ENCODE peak calls at places on chromosomes 13 and 19, in four cellular contexts. One of them, this sample, is unnamed.

GRCh38 chr19:4690362-4690761 is 20.2 kb upstream of the MYDGF start:
- DNase-seq in progenitor cell of endocrine pancreas: no peak
- DNase-seq in cardiac fibroblast: no peak
- DNase-seq in activated CD8-positive, alpha-beta T cell treated with anti-CD3 and anti-CD28 coated beads for 36 hours: no peak
- DNase-seq in this sample: no peak

GRCh38 chr19:29329460-29330134 is 116.6 kb upstream of the UQCRFS1 start:
- DNase-seq in progenitor cell of endocrine pancreas: peak; percentile 62
- DNase-seq in cardiac fibroblast: no peak
- DNase-seq in activated CD8-positive, alpha-beta T cell treated with anti-CD3 and anti-CD28 coated beads for 36 hours: peak; percentile 15
- DNase-seq in this sample: peak; percentile 38

GRCh38 chr13:59425211-59425721 is 738.5 kb downstream of the DIAPH3 start:
- DNase-seq in progenitor cell of endocrine pancreas: no peak
- DNase-seq in cardiac fibroblast: peak; percentile 25
- DNase-seq in activated CD8-positive, alpha-beta T cell treated with anti-CD3 and anti-CD28 coated beads for 36 hours: no peak
- DNase-seq in this sample: no peak

GRCh38 chr19:31294189-31294588 is 55.0 kb downstream of the TSHZ3 start:
- DNase-seq in progenitor cell of endocrine pancreas: no peak
- DNase-seq in cardiac fibroblast: no peak
- DNase-seq in activated CD8-positive, alpha-beta T cell treated with anti-CD3 and anti-CD28 coated beads for 36 hours: no peak
- DNase-seq in this sample: no peak

GRCh38 chr13:108268713-108269112 is 805 bp upstream of the TNFSF13B start:
- DNase-seq in progenitor cell of endocrine pancreas: no peak
- DNase-seq in cardiac fibroblast: no peak
- DNase-seq in activated CD8-positive, alpha-beta T cell treated with anti-CD3 and anti-CD28 coated beads for 36 hours: no peak
- DNase-seq in this sample: no peak

GRCh38 chr13:99380921-99381645 is 73.9 kb upstream of the GPR183 start:
- DNase-seq in progenitor cell of endocrine pancreas: no peak
- DNase-seq in cardiac fibroblast: no peak
- DNase-seq in activated CD8-positive, alpha-beta T cell treated with anti-CD3 and anti-CD28 coated beads for 36 hours: peak; percentile 90
- DNase-seq in this sample: no peak

GRCh38 chr13:110304256-110304655 is 2.7 kb downstream of the COL4A1 start:
- DNase-seq in progenitor cell of endocrine pancreas: no peak
- DNase-seq in cardiac fibroblast: peak; percentile 78
- DNase-seq in activated CD8-positive, alpha-beta T cell treated with anti-CD3 and anti-CD28 coated beads for 36 hours: no peak
- DNase-seq in this sample: no peak

GRCh38 chr13:24225062-24225461 is 64.5 kb downstream of the SPATA13 start:
- DNase-seq in progenitor cell of endocrine pancreas: no peak
- DNase-seq in cardiac fibroblast: no peak
- DNase-seq in activated CD8-positive, alpha-beta T cell treated with anti-CD3 and anti-CD28 coated beads for 36 hours: no peak
- DNase-seq in this sample: no peak

GRCh38 chr13:40874138-40874776 is 84.8 kb downstream of the SLC25A15 start:
- DNase-seq in progenitor cell of endocrine pancreas: no peak
- DNase-seq in cardiac fibroblast: peak; percentile 5
- DNase-seq in activated CD8-positive, alpha-beta T cell treated with anti-CD3 and anti-CD28 coated beads for 36 hours: no peak
- DNase-seq in this sample: no peak

GRCh38 chr13:70729369-70729768 is 621.1 kb upstream of the KLHL1 start:
- DNase-seq in progenitor cell of endocrine pancreas: no peak
- DNase-seq in cardiac fibroblast: no peak
- DNase-seq in activated CD8-positive, alpha-beta T cell treated with anti-CD3 and anti-CD28 coated beads for 36 hours: no peak
- DNase-seq in this sample: no peak

GRCh38 chr13:40352385-40352778 is 314.1 kb downstream of the FOXO1 start:
- DNase-seq in progenitor cell of endocrine pancreas: no peak
- DNase-seq in cardiac fibroblast: peak; percentile 50
- DNase-seq in activated CD8-positive, alpha-beta T cell treated with anti-CD3 and anti-CD28 coated beads for 36 hours: no peak
- DNase-seq in this sample: no peak

GRCh38 chr19:8451885-8452284 is 7.1 kb downstream of the HNRNPM start:
- DNase-seq in progenitor cell of endocrine pancreas: no peak
- DNase-seq in cardiac fibroblast: no peak
- DNase-seq in activated CD8-positive, alpha-beta T cell treated with anti-CD3 and anti-CD28 coated beads for 36 hours: no peak
- DNase-seq in this sample: no peak

GRCh38 chr19:10501971-10502523 is 1.1 kb downstream of the KEAP1 start:
- DNase-seq in progenitor cell of endocrine pancreas: peak; percentile 17
- DNase-seq in cardiac fibroblast: peak; percentile 59
- DNase-seq in activated CD8-positive, alpha-beta T cell treated with anti-CD3 and anti-CD28 coated beads for 36 hours: peak; percentile 60
- DNase-seq in this sample: peak; percentile 23

GRCh38 chr19:55702131-55702627 is 27.2 kb downstream of the EPN1 start:
- DNase-seq in progenitor cell of endocrine pancreas: no peak
- DNase-seq in cardiac fibroblast: peak; percentile 34
- DNase-seq in activated CD8-positive, alpha-beta T cell treated with anti-CD3 and anti-CD28 coated beads for 36 hours: no peak
- DNase-seq in this sample: no peak

GRCh38 chr13:29749401-29750177 is 100.8 kb downstream of the UBL3 start:
- DNase-seq in progenitor cell of endocrine pancreas: no peak
- DNase-seq in cardiac fibroblast: no peak
- DNase-seq in activated CD8-positive, alpha-beta T cell treated with anti-CD3 and anti-CD28 coated beads for 36 hours: no peak
- DNase-seq in this sample: no peak

GRCh38 chr13:50230365-50230978 is 215.2 kb downstream of the KCNRG start:
- DNase-seq in progenitor cell of endocrine pancreas: no peak
- DNase-seq in cardiac fibroblast: peak; percentile 84
- DNase-seq in activated CD8-positive, alpha-beta T cell treated with anti-CD3 and anti-CD28 coated beads for 36 hours: no peak
- DNase-seq in this sample: no peak

GRCh38 chr19:6271721-6272410 is 7.9 kb downstream of the MLLT1 start:
- DNase-seq in progenitor cell of endocrine pancreas: no peak
- DNase-seq in cardiac fibroblast: peak; percentile 92
- DNase-seq in activated CD8-positive, alpha-beta T cell treated with anti-CD3 and anti-CD28 coated beads for 36 hours: no peak
- DNase-seq in this sample: no peak

GRCh38 chr13:41241626-41242025 is 21.8 kb downstream of the MTRF1 start:
- DNase-seq in progenitor cell of endocrine pancreas: no peak
- DNase-seq in cardiac fibroblast: no peak
- DNase-seq in activated CD8-positive, alpha-beta T cell treated with anti-CD3 and anti-CD28 coated beads for 36 hours: no peak
- DNase-seq in this sample: no peak

GRCh38 chr13:75544681-75545333 is 4.8 kb upstream of the UCHL3 start:
- DNase-seq in progenitor cell of endocrine pancreas: no peak
- DNase-seq in cardiac fibroblast: peak; percentile 90
- DNase-seq in activated CD8-positive, alpha-beta T cell treated with anti-CD3 and anti-CD28 coated beads for 36 hours: no peak
- DNase-seq in this sample: no peak

GRCh38 chr19:45103200-45103624 is 10.2 kb downstream of the PPP1R37 start:
- DNase-seq in progenitor cell of endocrine pancreas: no peak
- DNase-seq in cardiac fibroblast: peak; percentile 43
- DNase-seq in activated CD8-positive, alpha-beta T cell treated with anti-CD3 and anti-CD28 coated beads for 36 hours: peak; percentile 68
- DNase-seq in this sample: no peak

GRCh38 chr13:46296920-46297319 is 85.2 kb downstream of the LRRC63 start:
- DNase-seq in progenitor cell of endocrine pancreas: no peak
- DNase-seq in cardiac fibroblast: peak; percentile 92
- DNase-seq in activated CD8-positive, alpha-beta T cell treated with anti-CD3 and anti-CD28 coated beads for 36 hours: no peak
- DNase-seq in this sample: no peak

GRCh38 chr13:42375663-42376062 is 103.7 kb downstream of the AKAP11 start:
- DNase-seq in progenitor cell of endocrine pancreas: no peak
- DNase-seq in cardiac fibroblast: no peak
- DNase-seq in activated CD8-positive, alpha-beta T cell treated with anti-CD3 and anti-CD28 coated beads for 36 hours: no peak
- DNase-seq in this sample: no peak
- TF ChIP-seq CTCF in progenitor cell of endocrine pancreas: no peak
- TF ChIP-seq CTCF in cardiac fibroblast: no peak
- TF ChIP-seq CTCF in activated CD8-positive, alpha-beta T cell treated with anti-CD3 and anti-CD28 coated beads for 36 hours: no peak
- TF ChIP-seq CTCF in this sample: no peak

DNA sequence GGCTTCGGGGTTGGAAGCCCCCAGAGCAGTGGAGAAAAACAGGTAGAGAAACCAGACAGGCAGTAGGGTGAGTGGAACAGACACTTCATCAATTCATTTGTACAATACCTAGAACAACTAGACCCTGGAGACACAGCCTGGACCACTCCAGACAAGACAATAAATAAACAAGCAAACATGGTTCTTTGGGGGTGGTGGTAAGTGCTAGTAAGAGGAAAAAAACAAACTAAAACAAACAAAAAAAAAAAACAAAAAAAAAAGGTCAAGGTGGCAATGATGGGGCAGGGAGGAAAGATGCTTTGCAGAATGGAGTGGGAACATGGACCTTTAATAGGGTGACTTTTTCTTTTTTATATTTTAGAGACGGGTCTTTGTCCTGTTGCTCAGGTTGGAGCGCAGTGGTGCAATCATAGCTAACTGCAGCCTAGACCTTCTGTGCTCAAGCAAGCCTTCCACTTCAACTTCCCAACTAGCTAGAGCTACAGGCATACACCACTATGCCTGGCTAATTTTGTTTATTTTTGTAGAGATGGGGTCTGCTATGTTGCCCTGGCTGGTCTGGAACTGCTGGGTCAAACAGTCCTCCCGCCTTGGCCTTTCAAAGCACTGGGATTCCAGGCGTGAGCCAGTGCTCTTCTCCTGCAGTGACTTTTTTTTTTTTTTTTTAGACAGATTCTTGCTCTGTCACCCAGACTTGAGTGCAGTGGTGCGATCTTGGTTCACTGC is 3.1 kb downstream of the JUNB start:
- DNase-seq in progenitor cell of endocrine pancreas: no peak
- DNase-seq in cardiac fibroblast: peak; percentile 80
- DNase-seq in activated CD8-positive, alpha-beta T cell treated with anti-CD3 and anti-CD28 coated beads for 36 hours: no peak
- DNase-seq in this sample: no peak
- TF ChIP-seq CTCF in progenitor cell of endocrine pancreas: no peak
- TF ChIP-seq CTCF in cardiac fibroblast: no peak
- TF ChIP-seq CTCF in activated CD8-positive, alpha-beta T cell treated with anti-CD3 and anti-CD28 coated beads for 36 hours: no peak
- TF ChIP-seq CTCF in this sample: no peak

GRCh38 chr19:51688665-51689571 is 4.2 kb upstream of the SPACA6 start:
- DNase-seq in progenitor cell of endocrine pancreas: peak; percentile 67
- DNase-seq in cardiac fibroblast: peak; percentile 99
- DNase-seq in activated CD8-positive, alpha-beta T cell treated with anti-CD3 and anti-CD28 coated beads for 36 hours: no peak
- DNase-seq in this sample: peak; percentile 55
- TF ChIP-seq CTCF in progenitor cell of endocrine pancreas: no peak
- TF ChIP-seq CTCF in cardiac fibroblast: no peak
- TF ChIP-seq CTCF in activated CD8-positive, alpha-beta T cell treated with anti-CD3 and anti-CD28 coated beads for 36 hours: no peak
- TF ChIP-seq CTCF in this sample: no peak

GRCh38 chr19:35105411-35106290 is 10.0 kb upstream of the FXYD3 start:
- DNase-seq in progenitor cell of endocrine pancreas: no peak
- DNase-seq in cardiac fibroblast: no peak
- DNase-seq in activated CD8-positive, alpha-beta T cell treated with anti-CD3 and anti-CD28 coated beads for 36 hours: peak; percentile 19
- DNase-seq in this sample: no peak

GRCh38 chr19:35106291-35106583 is 9.4 kb upstream of the FXYD3 start:
- DNase-seq in progenitor cell of endocrine pancreas: no peak
- DNase-seq in cardiac fibroblast: no peak
- DNase-seq in activated CD8-positive, alpha-beta T cell treated with anti-CD3 and anti-CD28 coated beads for 36 hours: no peak
- DNase-seq in this sample: no peak

GRCh38 chr19:35106898-35107540 is 8.6 kb upstream of the FXYD3 start:
- DNase-seq in progenitor cell of endocrine pancreas: no peak
- DNase-seq in cardiac fibroblast: no peak
- DNase-seq in activated CD8-positive, alpha-beta T cell treated with anti-CD3 and anti-CD28 coated beads for 36 hours: no peak
- DNase-seq in this sample: no peak

GRCh38 chr19:35105047-35105410 is 10.6 kb upstream of the FXYD3 start:
- DNase-seq in progenitor cell of endocrine pancreas: no peak
- DNase-seq in cardiac fibroblast: no peak
- DNase-seq in activated CD8-positive, alpha-beta T cell treated with anti-CD3 and anti-CD28 coated beads for 36 hours: no peak
- DNase-seq in this sample: no peak

GRCh38 chr19:35104361-35104760 is 11.3 kb upstream of the FXYD3 start:
- DNase-seq in progenitor cell of endocrine pancreas: no peak
- DNase-seq in cardiac fibroblast: no peak
- DNase-seq in activated CD8-positive, alpha-beta T cell treated with anti-CD3 and anti-CD28 coated beads for 36 hours: no peak
- DNase-seq in this sample: no peak
- TF ChIP-seq CTCF in progenitor cell of endocrine pancreas: no peak
- TF ChIP-seq CTCF in cardiac fibroblast: no peak
- TF ChIP-seq CTCF in activated CD8-positive, alpha-beta T cell treated with anti-CD3 and anti-CD28 coated beads for 36 hours: no peak
- TF ChIP-seq CTCF in this sample: no peak

This sample was measured in neural crest cell.